ENCODE peak calls at places on chromosomes 12 and 14, in five cellular contexts. X is fibroblast of mammary gland, S is AG04450, W is spleen, T is nephron progenitor cell. H is an unnamed sample.

GRCh38 chr14:58805605-58806358 is 168.0 kb downstream of the DACT1 start:
- DNase-seq in X (peak), S (no peak), W (no peak), T (no peak), H (no peak)

GRCh38 chr12:3225154-3225795 is 148.1 kb downstream of the TSPAN9 start:
- DNase-seq in X (peak), S (no peak), W (no peak), T (no peak), H (peak)

GRCh38 chr14:75011356-75012097 is 8.8 kb downstream of the EIF2B2 start:
- DNase-seq in X (peak), S (no peak), W (no peak), T (no peak), H (no peak)

GRCh38 chr12:3055712-3056467 is 21.3 kb upstream of the TSPAN9 start:
- DNase-seq in X (no peak), S (no peak), W (peak), T (no peak), H (no peak)

GRCh38 chr14:51368721-51369163 is 128.7 kb downstream of the TMX1 start:
- DNase-seq in X (peak), S (peak), W (no peak), T (no peak), H (no peak)

GRCh38 chr14:64729386-64730060 is 25.3 kb downstream of the PLEKHG3 start:
- DNase-seq in X (peak), S (no peak), W (peak), T (no peak), H (no peak)

GRCh38 chr12:20212658-20213387 is 155.5 kb upstream of the PDE3A start:
- DNase-seq in X (peak), S (peak), W (no peak), T (peak), H (no peak)

GRCh38 chr14:71415404-71415690 is 508.1 kb downstream of the PCNX1 start:
- DNase-seq in X (peak), S (peak), W (no peak), T (no peak), H (no peak)

GRCh38 chr14:74255281-74255680 is 16.0 kb downstream of the VSX2 start:
- DNase-seq in X (no peak), S (no peak), W (no peak), T (no peak), H (no peak)

GRCh38 chr12:117119592-117120198 is 20.5 kb upstream of the TESC start:
- DNase-seq in X (no peak), S (no peak), W (no peak), T (peak), H (peak)

GRCh38 chr12:95838125-95838524 is 20.6 kb upstream of the SNRPF start:
- DNase-seq in X (peak), S (no peak), W (no peak), T (no peak), H (no peak)

GRCh38 chr12:41061189-41061588 is 126.9 kb upstream of the PDZRN4 start:
- DNase-seq in X (no peak), S (no peak), W (no peak), T (no peak), H (no peak)

GRCh38 chr12:108629824-108630476 is 3.7 kb downstream of the SELPLG start:
- DNase-seq in X (peak), S (no peak), W (peak), T (no peak), H (peak)

GRCh38 chr12:112762753-112763152 is 28.8 kb upstream of the RPH3A start:
- DNase-seq in X (no peak), S (no peak), W (no peak), T (no peak), H (no peak)

GRCh38 chr14:73168274-73168673 is 32.0 kb downstream of the PSEN1 start:
- DNase-seq in X (no peak), S (no peak), W (no peak), T (no peak), H (no peak)

GRCh38 chr12:5083955-5084849 is 40.5 kb downstream of the KCNA5 start:
- DNase-seq in X (peak), S (no peak), W (no peak), T (peak), H (no peak)
- TF ChIP-seq CTCF in X (peak), S (peak), W (peak), T (peak), H (peak)

GRCh38 chr12:65568517-65568916 is 255.8 kb upstream of the HMGA2 start:
- DNase-seq in X (peak), S (peak), W (no peak), T (no peak), H (no peak)

GRCh38 chr12:65566776-65567175 is 257.5 kb upstream of the HMGA2 start:
- DNase-seq in X (no peak), S (no peak), W (no peak), T (no peak), H (no peak)

GRCh38 chr12:65574867-65575266 is 249.4 kb upstream of the HMGA2 start:
- DNase-seq in X (no peak), S (no peak), W (no peak), T (no peak), H (no peak)

GRCh38 chr12:65567820-65568219 is 256.5 kb upstream of the HMGA2 start:
- DNase-seq in X (no peak), S (no peak), W (no peak), T (no peak), H (no peak)

DNA sequence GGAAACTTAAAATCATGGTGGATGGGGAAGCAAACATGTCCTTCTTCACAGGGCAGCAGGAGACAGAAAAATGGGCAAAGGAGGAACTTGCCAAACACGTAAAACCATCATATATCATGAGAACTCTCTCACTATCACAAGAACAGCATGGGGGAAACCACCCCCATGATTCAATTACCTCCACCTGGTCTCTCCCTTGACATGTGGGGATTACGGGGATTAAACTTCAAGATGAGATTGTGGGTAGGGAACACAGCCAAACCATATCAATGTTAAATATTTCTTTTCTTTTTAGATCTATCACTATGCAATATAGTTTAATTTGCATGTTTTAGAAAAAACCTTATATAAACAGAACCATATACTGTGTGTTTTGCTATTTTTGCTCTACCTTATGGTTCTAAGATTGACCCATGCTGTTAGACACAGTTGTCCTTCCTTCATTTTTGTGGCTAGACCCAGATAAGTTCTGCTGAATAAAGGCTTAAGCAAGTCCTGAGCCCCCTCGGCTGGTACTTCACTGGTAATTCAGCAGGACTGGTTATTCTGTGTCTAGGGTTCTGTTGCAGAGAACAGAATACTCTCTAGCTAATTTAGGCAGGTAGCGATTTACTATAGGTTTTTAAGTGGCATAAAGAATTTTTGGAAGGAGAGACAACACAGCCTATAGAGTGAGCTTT is 253.7 kb upstream of the HMGA2 start:
- DNase-seq in X (no peak), S (no peak), W (no peak), T (no peak), H (peak)
- TF ChIP-seq CTCF in X (no peak), S (no peak), W (no peak), T (no peak), H (no peak)

DNA sequence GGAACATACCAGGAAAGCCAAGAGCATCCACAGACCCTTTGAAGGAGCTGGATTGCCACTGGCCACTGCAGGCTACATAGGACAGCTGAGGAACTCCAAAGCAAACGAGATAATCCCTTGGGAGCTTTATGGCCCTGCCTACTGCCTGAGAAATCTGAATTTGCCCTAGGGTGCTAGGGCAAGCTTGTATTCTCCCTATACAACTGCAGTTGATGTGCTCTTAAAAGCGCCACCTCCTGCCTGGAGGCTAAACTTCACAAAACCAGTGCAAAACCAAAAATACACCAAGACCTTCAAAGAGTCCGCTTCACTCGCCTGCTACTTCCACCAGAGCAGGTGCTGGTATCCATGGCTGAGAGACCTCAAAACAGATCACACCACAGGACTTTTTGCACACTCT is 99.6 kb upstream of the KRR1 start:
- DNase-seq in X (no peak), S (no peak), W (no peak), T (no peak), H (no peak)
- TF ChIP-seq CTCF in X (no peak), S (no peak), W (no peak), T (no peak), H (no peak)

DNA sequence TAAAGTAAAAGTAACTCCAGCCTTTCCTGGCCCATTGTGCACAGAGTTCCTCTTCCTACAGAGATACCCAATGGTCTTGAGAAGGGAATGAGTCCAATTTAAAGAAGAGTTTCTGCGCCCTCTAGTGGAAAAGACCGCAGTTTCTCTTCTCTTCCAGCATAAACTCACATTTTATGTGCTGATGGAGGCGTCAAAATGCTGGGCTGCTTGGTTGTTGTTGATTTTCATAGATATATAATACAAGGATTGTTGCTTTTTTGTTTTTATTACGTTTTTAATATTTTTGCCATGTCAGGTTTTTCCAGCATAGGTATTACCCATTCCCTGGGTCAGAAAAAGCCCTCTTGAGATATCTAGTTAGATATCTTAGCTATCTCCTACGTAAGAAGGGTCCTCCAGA is 356.9 kb upstream of the STXBP6 start:
- DNase-seq in X (peak), S (no peak), W (no peak), T (peak), H (peak)
- TF ChIP-seq CTCF in X (peak), S (no peak), W (peak), T (peak), H (peak)

GRCh38 chr14:105021656-105022275 is 883 bp upstream of the CDCA4 start:
- DNase-seq in X (peak), S (no peak), W (peak), T (peak), H (peak)
- TF ChIP-seq CTCF in X (no peak), S (peak), W (no peak), T (no peak), H (peak)

GRCh38 chr12:101040936-101041335 is 169.1 kb downstream of the SLC5A8 start:
- DNase-seq in X (peak), S (no peak), W (no peak), T (no peak), H (no peak)

GRCh38 chr12:101042211-101042610 is 167.8 kb downstream of the SLC5A8 start:
- DNase-seq in X (no peak), S (no peak), W (no peak), T (no peak), H (no peak)

GRCh38 chr12:101044512-101045074 is 165.4 kb downstream of the SLC5A8 start:
- DNase-seq in X (no peak), S (no peak), W (no peak), T (no peak), H (no peak)

GRCh38 chr12:101047652-101048051 is 162.4 kb downstream of the SLC5A8 start:
- DNase-seq in X (no peak), S (no peak), W (no peak), T (no peak), H (no peak)

DNA sequence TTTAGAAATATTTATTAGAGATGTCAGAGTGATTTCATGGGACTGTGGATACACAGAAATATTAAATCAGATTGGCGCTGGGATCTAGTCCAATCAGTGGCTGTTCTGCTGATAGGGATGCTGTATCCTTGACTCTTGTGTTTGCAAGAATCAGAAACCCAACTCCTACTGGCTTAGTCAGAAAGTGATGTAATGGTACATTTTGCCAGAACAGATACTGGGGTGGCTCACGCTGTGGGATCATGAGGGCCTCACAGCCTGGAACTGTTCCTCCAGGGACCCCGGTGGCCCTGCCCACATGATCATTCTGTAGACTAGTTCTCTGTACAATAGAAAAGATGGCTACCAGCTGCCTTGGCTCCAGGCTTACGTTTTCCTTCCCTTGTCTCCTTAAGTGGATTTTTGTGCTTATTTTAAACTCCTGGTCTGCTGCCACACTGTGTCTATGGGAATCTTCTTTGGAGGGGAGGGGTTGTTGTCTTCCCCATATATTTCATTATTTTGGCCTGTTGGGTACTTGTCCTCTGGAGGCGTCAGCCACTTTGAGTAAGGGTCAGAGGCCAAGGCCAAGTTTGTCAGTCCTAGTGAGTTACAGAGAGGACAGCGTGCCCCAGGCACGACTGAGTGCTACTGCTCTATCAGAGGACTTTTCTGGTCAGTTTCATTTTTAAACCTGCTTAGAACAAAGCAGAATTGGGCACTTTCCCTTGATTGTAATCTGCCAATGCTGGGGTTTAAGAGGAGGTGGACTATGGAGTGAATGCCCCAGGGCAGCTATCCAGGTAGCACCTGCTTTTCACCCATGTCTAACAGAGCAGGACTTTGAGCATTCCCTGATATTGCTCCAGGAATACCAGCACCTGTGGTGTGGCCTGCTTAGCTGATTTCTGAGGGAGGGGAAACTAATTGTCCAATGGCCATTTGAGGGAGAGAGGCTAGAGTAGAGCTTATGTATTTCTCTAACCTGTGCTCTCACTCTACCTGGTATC is 164.3 kb downstream of the SLC5A8 start:
- DNase-seq in X (peak), S (no peak), W (no peak), T (no peak), H (no peak)
- TF ChIP-seq CTCF in X (no peak), S (no peak), W (no peak), T (no peak), H (no peak)

GRCh38 chr12:619346-619745 is 43.9 kb downstream of the NINJ2 start:
- DNase-seq in X (no peak), S (no peak), W (no peak), T (no peak), H (no peak)

GRCh38 chr12:614727-615060 is 48.6 kb downstream of the NINJ2 start:
- DNase-seq in X (no peak), S (no peak), W (no peak), T (no peak), H (no peak)

GRCh38 chr12:618626-619025 is 44.6 kb downstream of the NINJ2 start:
- DNase-seq in X (no peak), S (no peak), W (no peak), T (no peak), H (no peak)

GRCh38 chr12:615620-616019 is 47.6 kb downstream of the NINJ2 start:
- DNase-seq in X (no peak), S (no peak), W (no peak), T (no peak), H (no peak)

GRCh38 chr12:617304-617915 is 45.8 kb downstream of the NINJ2 start:
- DNase-seq in X (peak), S (no peak), W (peak), T (no peak), H (no peak)
- TF ChIP-seq CTCF in X (no peak), S (no peak), W (no peak), T (no peak), H (no peak)

DNA sequence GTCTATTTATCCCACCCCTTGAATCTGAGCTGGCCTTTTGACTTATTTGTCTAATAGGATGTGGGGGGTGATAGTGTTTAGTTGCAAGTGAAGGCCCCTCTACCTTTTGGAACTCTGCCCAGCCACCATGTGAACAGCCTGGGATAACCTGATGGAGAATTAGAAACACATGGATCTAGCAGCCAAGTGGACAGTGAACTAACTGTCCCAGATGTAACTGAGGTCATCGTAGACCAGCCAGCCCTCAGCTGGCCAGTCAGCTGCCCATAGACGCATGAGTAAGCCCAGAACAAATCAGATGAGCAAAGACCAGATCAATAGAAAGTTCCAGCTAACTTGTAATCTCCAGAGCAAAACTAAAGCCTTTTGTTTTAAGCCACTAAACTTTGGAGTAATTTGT is 19.0 kb downstream of the KLRB1 start:
- DNase-seq in X (peak), S (no peak), W (no peak), T (no peak), H (no peak)
- TF ChIP-seq CTCF in X (no peak), S (no peak), W (no peak), T (no peak), H (no peak)

GRCh38 chr12:31363416-31363809 is 37.5 kb upstream of the SINHCAF start:
- DNase-seq in X (no peak), S (no peak), W (peak), T (no peak), H (peak)

GRCh38 chr12:31363826-31364225 is 37.9 kb upstream of the SINHCAF start:
- DNase-seq in X (no peak), S (no peak), W (peak), T (peak), H (peak)

GRCh38 chr12:31362115-31362758 is 36.3 kb upstream of the SINHCAF start:
- DNase-seq in X (no peak), S (no peak), W (peak), T (no peak), H (peak)

GRCh38 chr12:31361730-31362114 is 35.8 kb upstream of the SINHCAF start:
- DNase-seq in X (no peak), S (no peak), W (no peak), T (no peak), H (no peak)

GRCh38 chr12:31362759-31363415 is 36.9 kb upstream of the SINHCAF start:
- DNase-seq in X (no peak), S (no peak), W (peak), T (no peak), H (peak)
- TF ChIP-seq CTCF in X (no peak), S (no peak), W (no peak), T (no peak), H (no peak)

DNA sequence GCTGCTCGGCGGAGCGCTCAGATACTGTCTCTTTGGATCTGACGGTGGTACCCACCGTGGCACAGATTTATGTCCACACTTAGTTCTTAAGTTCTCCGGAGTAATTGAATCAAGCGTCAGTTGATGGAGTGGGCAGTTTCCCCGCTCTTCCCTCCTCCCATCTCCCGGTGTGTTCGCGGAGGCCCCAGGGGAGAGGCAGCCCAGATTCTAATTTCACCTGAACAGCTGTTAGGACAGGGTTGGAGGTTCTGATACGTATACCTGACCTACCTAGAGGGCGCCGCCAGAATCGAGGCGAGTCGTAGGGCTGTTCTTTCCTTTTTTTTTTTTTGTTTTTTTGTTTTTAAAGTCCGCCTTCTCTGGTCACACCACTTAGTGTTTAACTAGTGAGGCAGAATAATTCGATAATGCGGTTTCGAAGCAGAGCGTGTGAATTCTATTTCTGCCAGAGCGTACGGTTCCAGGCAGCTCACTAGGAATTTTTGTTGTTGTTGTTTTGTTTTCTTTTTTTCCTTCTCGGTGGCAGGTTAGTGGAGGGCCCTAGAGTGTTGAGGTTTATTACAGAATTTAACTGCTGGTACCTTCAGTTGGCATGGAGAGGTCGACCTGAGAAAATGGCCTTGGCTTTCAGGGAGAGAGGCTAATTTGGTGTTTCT is 22.3 kb upstream of the GNS start:
- DNase-seq in X (no peak), S (no peak), W (peak), T (no peak), H (no peak)
- TF ChIP-seq CTCF in X (no peak), S (no peak), W (no peak), T (no peak), H (no peak)

H was measured in WERI-Rb-1.